ENCODE peak calls at places on chromosomes 16 and 17, in nine cellular contexts. B, R, S, Q, F, G, T, M and X are unnamed samples.

GRCh38 chr16:84266451-84266850 is 26.6 kb upstream of the KCNG4 start:
- DNase-seq in G (no peak), R (no peak), F (peak; percentile 25), T (no peak), M (peak; percentile 68), Q (peak; percentile 74), S (no peak), B (peak; percentile 35), X (no peak)

GRCh38 chr16:70749006-70749678 is 51.8 kb downstream of the VAC14 start:
- DNase-seq in Q (no peak), M (no peak), F (peak; percentile 45), G (no peak), T (no peak), R (no peak), B (no peak), S (no peak), X (no peak)

GRCh38 chr17:37067555-37068111 is 118.9 kb downstream of the AATF start:
- DNase-seq in S (peak; percentile 60), F (peak; percentile 72), Q (peak; percentile 91), R (peak; percentile 79), G (peak; percentile 66), B (peak; percentile 78), T (no peak), M (no peak), X (peak; percentile 56)

GRCh38 chr17:76467366-76467765 is at the start of gene AANAT:
- DNase-seq in B (no peak), G (no peak), R (peak; percentile 56), T (no peak), S (no peak), Q (no peak), F (no peak), M (peak; percentile 47), X (no peak)

GRCh38 chr16:85557083-85557975 is 55.8 kb upstream of the GSE1 start:
- DNase-seq in M (peak; percentile 63), T (peak; percentile 47), R (peak; percentile 84), B (no peak), Q (peak; percentile 63), S (peak; percentile 54), G (no peak), F (peak; percentile 70), X (no peak)

GRCh38 chr16:21599994-21600773 is 807 bp downstream of the METTL9 start:
- DNase-seq in F (no peak), R (no peak), Q (no peak), S (no peak), B (no peak), M (no peak), G (peak; percentile 65), T (no peak), X (no peak)

GRCh38 chr16:72666267-72666666 is 381.7 kb downstream of the ZFHX3 start:
- DNase-seq in S (no peak), F (no peak), G (no peak), M (no peak), T (no peak), R (no peak), Q (no peak), B (no peak), X (no peak)

GRCh38 chr16:14667347-14668266 is 26.5 kb downstream of the PLA2G10 start:
- DNase-seq in F (peak; percentile 38), B (no peak), T (no peak), M (no peak), S (no peak), R (no peak), Q (no peak), G (no peak), X (no peak)

GRCh38 chr17:20256144-20256543 is 211.2 kb downstream of the LGALS9B start:
- DNase-seq in F (no peak), S (no peak), B (no peak), M (no peak), G (no peak), Q (no peak), T (no peak), R (no peak), X (no peak)

GRCh38 chr17:29573558-29573870 is 5.0 kb downstream of the TP53I13 start:
- DNase-seq in M (no peak), S (peak; percentile 19), T (no peak), F (peak; percentile 2), B (no peak), G (peak; percentile 67), R (no peak), Q (no peak), X (no peak)

GRCh38 chr16:64872101-64872500 is 249.8 kb downstream of the CDH11 start:
- DNase-seq in F (no peak), R (no peak), M (no peak), B (no peak), G (no peak), Q (no peak), S (no peak), T (no peak), X (no peak)

GRCh38 chr16:70746040-70746707 is 54.8 kb downstream of the VAC14 start:
- DNase-seq in T (peak; percentile 89), M (no peak), R (no peak), Q (peak; percentile 68), S (peak; percentile 84), G (peak; percentile 93), B (no peak), F (peak; percentile 76), X (peak; percentile 97)

DNA sequence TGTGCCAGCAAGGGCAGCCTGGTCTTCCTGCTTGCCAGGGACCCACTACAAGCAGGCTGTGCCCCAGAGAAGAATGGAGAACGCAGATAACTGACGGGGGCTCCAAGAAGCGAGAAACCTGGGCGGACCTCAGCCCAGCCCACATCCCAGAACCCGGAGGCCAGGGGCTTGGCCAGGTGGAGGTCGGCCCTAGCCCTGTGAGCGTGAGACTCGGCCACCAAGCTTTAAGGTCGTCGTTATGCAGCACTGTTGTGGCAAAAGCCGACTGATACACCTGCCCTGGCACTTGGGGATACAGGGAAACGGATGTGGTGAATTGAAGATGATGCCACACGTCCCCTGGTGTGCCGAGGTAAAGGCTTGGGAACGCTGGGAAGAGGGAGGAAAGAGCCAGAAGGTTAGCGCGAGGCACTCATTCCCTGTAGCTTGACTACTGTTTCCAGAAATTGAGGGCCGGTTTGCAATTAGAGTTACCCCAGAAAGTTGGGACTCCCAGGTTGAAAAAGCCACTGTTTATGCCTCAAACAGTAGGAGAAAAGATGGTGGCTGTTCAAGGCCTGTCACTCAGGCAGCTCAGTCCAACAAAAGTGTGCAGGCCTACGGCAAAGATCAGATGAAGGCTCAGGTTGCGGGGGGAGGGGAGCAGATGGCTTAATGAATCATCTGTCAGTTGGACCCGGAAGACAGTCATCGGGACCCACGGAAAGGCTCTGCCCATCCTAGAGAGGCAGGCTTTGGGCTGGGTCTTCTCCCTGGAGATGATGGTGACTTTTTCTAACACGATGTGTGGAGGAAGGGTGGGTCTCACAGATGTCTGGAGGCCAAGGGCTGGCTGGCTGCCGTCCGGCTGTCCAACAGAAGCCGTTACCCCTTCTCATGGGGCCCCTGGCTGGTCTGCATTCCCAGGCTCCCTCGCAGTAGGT is 45.6 kb upstream of the BAHCC1 start:
- DNase-seq in M (no peak), R (no peak), T (no peak), G (no peak), S (no peak), Q (no peak), F (no peak), B (no peak), X (peak; percentile 87)
- TF ChIP-seq POLR2A in M (no peak), R (no peak), T (no peak), G (no peak), S (no peak), Q (no peak), F (no peak), B (no peak), X (no peak)

GRCh38 chr17:79991140-79991923 is 44.3 kb downstream of the TBC1D16 start:
- DNase-seq in F (peak; percentile 91), T (peak; percentile 81), R (peak; percentile 87), S (peak; percentile 89), B (peak; percentile 22), G (peak; percentile 86), Q (peak; percentile 97), M (peak; percentile 90), X (peak; percentile 60)
- H3K4me3 ChIP-seq in F (no peak overlapping the region), T (peak overlapping the region; percentile 31), R (no peak overlapping the region), S (peak overlapping the region; percentile 31), B (no peak overlapping the region), G (peak overlapping the region; percentile 35), Q (peak overlapping the region; percentile 51), M (no peak overlapping the region), X (no peak overlapping the region)

DNA sequence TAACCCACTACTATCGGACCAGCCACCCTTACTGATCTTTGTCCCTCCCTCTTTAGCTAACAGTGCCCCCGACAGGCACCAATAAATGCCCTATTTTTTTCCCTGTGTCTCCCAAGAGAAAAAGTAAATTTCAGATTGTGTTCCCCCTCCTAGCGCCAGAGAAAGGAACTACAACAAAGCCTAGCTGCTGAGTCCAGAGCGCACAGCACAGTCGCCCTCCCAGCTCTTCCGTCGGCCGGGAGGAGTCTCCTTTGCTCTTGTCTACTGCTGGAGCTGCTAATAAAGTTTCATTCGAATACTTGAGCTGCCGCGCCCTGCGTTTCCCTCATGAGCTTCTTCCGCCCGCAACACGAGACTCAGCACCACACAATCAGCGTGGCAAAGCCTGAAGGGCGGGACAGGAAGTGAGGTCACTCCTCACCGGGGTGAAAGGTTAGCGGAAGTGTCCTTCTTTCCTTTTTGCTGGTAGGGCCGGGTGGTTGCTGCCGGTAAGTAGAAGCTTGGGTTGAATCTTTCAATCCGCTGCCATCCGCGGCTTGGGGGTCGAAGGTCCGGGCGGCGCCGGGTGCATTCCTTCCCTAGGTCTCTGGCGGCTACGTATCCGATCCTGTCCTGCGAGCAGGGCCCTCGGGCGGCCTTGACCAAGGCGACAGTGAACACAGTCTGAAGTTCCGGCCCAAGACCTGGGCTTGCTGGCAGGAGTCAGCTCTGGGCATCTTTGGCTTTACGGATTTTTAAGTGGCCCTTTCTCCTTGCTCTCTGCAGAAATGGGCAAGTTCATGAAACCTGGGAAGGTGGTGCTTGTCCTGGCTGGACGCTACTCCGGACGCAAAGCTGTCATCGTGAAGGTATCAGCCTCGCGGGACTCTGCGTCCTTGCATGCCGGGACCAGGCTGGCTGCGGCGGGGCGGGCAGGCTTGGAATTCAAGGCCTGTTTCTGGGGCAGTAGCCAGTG is at the start of gene RPL27:
- DNase-seq in B (peak; percentile 98), S (peak; percentile 99), Q (peak; percentile 96), M (peak; percentile 93), R (peak; percentile 91), T (peak; percentile 99), G (peak; percentile 99), F (peak; percentile 99), X (peak; percentile 100)
- TF ChIP-seq POLR2A in B (peak; percentile 90), S (peak; percentile 89), Q (peak; percentile 88), M (peak; percentile 71), R (peak; percentile 82), T (peak; percentile 87), G (no peak), F (peak; percentile 90), X (no peak)

DNA sequence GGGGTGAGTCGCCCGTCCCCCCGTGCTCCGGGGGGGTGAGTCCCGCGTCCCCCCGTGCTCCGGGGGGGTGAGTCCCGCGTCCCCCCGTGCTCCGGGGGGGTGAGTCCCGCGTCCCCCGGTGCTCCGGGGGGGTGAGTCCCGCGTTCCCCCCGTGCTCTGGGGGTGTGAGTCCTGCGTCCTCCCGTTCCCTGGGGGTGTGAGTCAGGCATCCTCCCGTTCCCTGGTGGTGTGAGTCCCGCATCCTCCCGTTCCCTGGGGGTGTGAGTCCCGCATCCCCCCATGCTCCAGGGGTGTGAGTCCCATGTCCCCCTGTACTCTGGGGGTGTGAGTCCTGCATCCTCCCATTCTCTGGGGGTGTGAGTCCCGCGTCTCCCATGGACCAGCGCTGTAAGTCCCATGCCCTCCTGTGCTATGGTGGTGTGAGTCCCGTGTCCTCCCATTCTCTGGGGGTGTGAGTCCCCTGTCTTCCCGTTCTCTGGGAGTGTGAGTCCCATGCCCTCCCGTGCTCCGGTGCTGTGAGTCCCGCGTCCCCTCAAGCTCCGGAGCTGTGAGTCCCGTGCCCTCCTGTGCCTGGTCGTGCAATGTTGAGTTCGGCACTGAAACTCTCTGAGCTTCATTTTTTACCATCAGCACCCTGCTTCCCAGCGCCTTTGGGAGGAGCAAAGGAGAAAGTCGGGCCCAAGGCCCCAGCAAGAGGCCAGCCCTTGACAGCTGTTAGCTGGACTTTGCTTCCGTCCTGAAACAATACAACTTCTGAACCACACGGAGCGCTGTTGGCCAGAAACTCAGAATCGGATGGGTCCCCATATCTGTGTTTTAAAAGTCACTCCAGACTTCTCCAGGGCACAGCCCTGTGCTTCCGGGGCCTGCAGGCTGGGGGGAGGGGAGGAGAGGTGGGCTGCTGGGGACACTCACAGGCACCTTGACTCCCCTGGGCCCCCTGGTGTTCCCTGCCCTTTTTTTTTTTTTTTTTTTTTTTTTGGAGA is 11.5 kb upstream of the ZC3H18 start:
- DNase-seq in T (peak; percentile 59), M (no peak), S (peak; percentile 82), F (peak; percentile 94), R (no peak), B (peak; percentile 41), Q (peak; percentile 69), G (no peak), X (no peak)
- H3K4me3 ChIP-seq in T (no peak overlapping the region), M (no peak overlapping the region), S (no peak overlapping the region), F (no peak overlapping the region), R (no peak overlapping the region), B (no peak overlapping the region), Q (no peak overlapping the region), G (no peak overlapping the region), X (no peak overlapping the region)